ENCODE peak calls at places on chromosomes 4 and X, in four cellular contexts. One of them, this sample, is unnamed.

GRCh38 chr4:140252742-140253555 is 99.0 kb upstream of the MAML3 start:
- DNase-seq in mesendoderm: peak; percentile 95
- DNase-seq in H9: peak; percentile 81
- DNase-seq in H1: peak; percentile 87
- DNase-seq in this sample: peak; percentile 56

GRCh38 chr4:137711502-137711901 is 179.2 kb upstream of the PCDH18 start:
- DNase-seq in mesendoderm: no peak
- DNase-seq in H9: peak; percentile 36
- DNase-seq in H1: no peak
- DNase-seq in this sample: no peak

GRCh38 chrX:86604620-86605019 is 456.4 kb downstream of the DACH2 start:
- DNase-seq in mesendoderm: peak; percentile 2
- DNase-seq in H9: no peak
- DNase-seq in H1: no peak
- DNase-seq in this sample: peak; percentile 6

GRCh38 chrX:40895246-40895645 is 159.9 kb upstream of the MED14 start:
- DNase-seq in mesendoderm: no peak
- DNase-seq in H9: no peak
- DNase-seq in H1: no peak
- DNase-seq in this sample: no peak

GRCh38 chr4:22498866-22499265 is 17.0 kb downstream of the ADGRA3 start:
- DNase-seq in mesendoderm: peak; percentile 40
- DNase-seq in H9: no peak
- DNase-seq in H1: no peak
- DNase-seq in this sample: no peak

GRCh38 chrX:41397768-41398167 is 49.4 kb upstream of the NYX start:
- DNase-seq in mesendoderm: no peak
- DNase-seq in H9: no peak
- DNase-seq in H1: no peak
- DNase-seq in this sample: no peak

GRCh38 chrX:3549442-3549875 is 164.0 kb downstream of the PRKX start:
- DNase-seq in mesendoderm: no peak
- DNase-seq in H9: no peak
- DNase-seq in H1: no peak
- DNase-seq in this sample: peak; percentile 48

GRCh38 chr4:95045429-95045828 is 287.7 kb downstream of the BMPR1B start:
- DNase-seq in mesendoderm: no peak
- DNase-seq in H9: no peak
- DNase-seq in H1: no peak
- DNase-seq in this sample: no peak

GRCh38 chr4:184479516-184479950 is 5.2 kb upstream of the IRF2 start:
- DNase-seq in mesendoderm: no peak
- DNase-seq in H9: no peak
- DNase-seq in H1: no peak
- DNase-seq in this sample: no peak

GRCh38 chr4:180999217-180999616 is 1244.0 kb upstream of the TENM3 start:
- DNase-seq in mesendoderm: no peak
- DNase-seq in H9: no peak
- DNase-seq in H1: no peak
- DNase-seq in this sample: no peak

GRCh38 chr4:1850276-1850675 is 5.7 kb downstream of the LETM1 start:
- DNase-seq in mesendoderm: no peak
- DNase-seq in H9: no peak
- DNase-seq in H1: no peak
- DNase-seq in this sample: no peak

GRCh38 chr4:152161676-152162330 is 374.1 kb downstream of the FBXW7 start:
- DNase-seq in mesendoderm: no peak
- DNase-seq in H9: no peak
- DNase-seq in H1: no peak
- DNase-seq in this sample: no peak

GRCh38 chrX:16848541-16848940 is 21.6 kb downstream of the RBBP7 start:
- DNase-seq in mesendoderm: no peak
- DNase-seq in H9: no peak
- DNase-seq in H1: no peak
- DNase-seq in this sample: no peak

GRCh38 chr4:37728064-37728463 is 41.9 kb upstream of the RELL1 start:
- DNase-seq in mesendoderm: no peak
- DNase-seq in H9: no peak
- DNase-seq in H1: no peak
- DNase-seq in this sample: no peak

GRCh38 chrX:15849555-15849954 is 5.1 kb downstream of the AP1S2 start:
- DNase-seq in mesendoderm: peak; percentile 59
- DNase-seq in H9: no peak
- DNase-seq in H1: no peak
- DNase-seq in this sample: no peak

GRCh38 chr4:113979157-113979972 is at the start of gene ARSJ:
- DNase-seq in mesendoderm: peak; percentile 89
- DNase-seq in H9: peak; percentile 69
- DNase-seq in H1: peak; percentile 80
- DNase-seq in this sample: peak; percentile 88

GRCh38 chrX:71627588-71628404 is 9.5 kb upstream of the CXCR3 start:
- DNase-seq in mesendoderm: no peak
- DNase-seq in H9: no peak
- DNase-seq in H1: no peak
- DNase-seq in this sample: no peak

GRCh38 chrX:2908125-2908685 is 20.9 kb downstream of the ARSD start:
- DNase-seq in mesendoderm: no peak
- DNase-seq in H9: no peak
- DNase-seq in H1: no peak
- DNase-seq in this sample: no peak

GRCh38 chrX:53086464-53086863 is 4.3 kb downstream of the TSPYL2 start:
- DNase-seq in mesendoderm: no peak
- DNase-seq in H9: no peak
- DNase-seq in H1: no peak
- DNase-seq in this sample: no peak

GRCh38 chr4:29082684-29083083 is 1637.5 kb upstream of the PCDH7 start:
- DNase-seq in mesendoderm: no peak
- DNase-seq in H9: no peak
- DNase-seq in H1: no peak
- DNase-seq in this sample: no peak

GRCh38 chrX:96909291-96909690 is 25.6 kb downstream of the RPA4 start:
- DNase-seq in mesendoderm: peak; percentile 1
- DNase-seq in H9: no peak
- DNase-seq in H1: no peak
- DNase-seq in this sample: peak; percentile 58

GRCh38 chr4:8353912-8354453 is 84.4 kb downstream of the HTRA3 start:
- DNase-seq in mesendoderm: no peak
- DNase-seq in H9: no peak
- DNase-seq in H1: no peak
- DNase-seq in this sample: peak; percentile 78

GRCh38 chr4:174284181-174284886 is 623 bp downstream of the CEP44 start:
- DNase-seq in mesendoderm: peak; percentile 72
- DNase-seq in H9: no peak
- DNase-seq in H1: no peak
- DNase-seq in this sample: peak; percentile 71

GRCh38 chr4:154064244-154064643 is 275.4 kb upstream of the SFRP2 start:
- DNase-seq in mesendoderm: no peak
- DNase-seq in H9: peak; percentile 40
- DNase-seq in H1: peak; percentile 46
- DNase-seq in this sample: no peak

GRCh38 chrX:133544105-133544504 is 128.8 kb upstream of the GPC4 start:
- DNase-seq in mesendoderm: peak; percentile 93
- DNase-seq in H9: no peak
- DNase-seq in H1: no peak
- DNase-seq in this sample: peak; percentile 7

GRCh38 chr4:72909461-72909860 is 160.1 kb downstream of the COX18 start:
- DNase-seq in mesendoderm: peak; percentile 66
- DNase-seq in H9: peak; percentile 48
- DNase-seq in H1: peak; percentile 57
- DNase-seq in this sample: no peak

GRCh38 chr4:26812049-26812729 is 48.5 kb upstream of the STIM2 start:
- DNase-seq in mesendoderm: no peak
- DNase-seq in H9: no peak
- DNase-seq in H1: no peak
- DNase-seq in this sample: no peak

GRCh38 chrX:134669378-134670098 is 11.3 kb upstream of the PLAC1 start:
- DNase-seq in mesendoderm: peak; percentile 60
- DNase-seq in H9: no peak
- DNase-seq in H1: no peak
- DNase-seq in this sample: peak; percentile 93

GRCh38 chrX:153379971-153380581 is 21.1 kb downstream of the PNMA6E start:
- DNase-seq in mesendoderm: no peak
- DNase-seq in H9: no peak
- DNase-seq in H1: no peak
- DNase-seq in this sample: no peak

GRCh38 chr4:12729384-12729783 is 754.8 kb downstream of the RAB28 start:
- DNase-seq in mesendoderm: peak; percentile 33
- DNase-seq in H9: no peak
- DNase-seq in H1: no peak
- DNase-seq in this sample: peak; percentile 15

DNA sequence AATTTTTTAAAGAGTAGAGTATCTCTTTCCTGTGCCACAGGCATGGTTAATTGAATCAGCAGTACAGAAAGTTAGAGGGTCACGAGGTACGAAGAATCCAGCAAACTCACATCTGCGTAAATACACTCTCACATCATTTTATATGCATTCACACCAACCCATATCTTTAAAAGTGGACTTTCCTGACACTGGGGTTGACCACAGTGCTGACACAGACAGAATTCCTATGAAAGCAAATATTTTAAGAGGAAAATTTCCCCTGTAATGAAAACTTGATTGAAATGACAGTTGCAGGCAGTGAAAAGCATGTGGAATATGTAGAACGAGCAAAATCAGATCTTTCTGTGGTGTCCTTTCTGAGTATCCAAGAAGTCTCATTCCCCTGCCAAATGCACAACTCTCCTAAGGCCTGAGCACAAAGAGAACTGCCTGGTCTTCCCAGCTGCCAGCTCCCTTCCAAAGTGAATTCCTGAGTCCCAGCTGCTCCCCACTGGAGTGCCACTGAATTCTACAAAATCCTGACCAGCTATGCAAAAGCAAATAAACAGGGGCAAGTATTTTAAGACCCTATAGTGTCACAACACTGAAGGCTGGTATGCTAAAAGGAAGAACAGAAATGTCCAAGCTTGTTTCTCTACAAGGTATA is 50.5 kb upstream of the FAM9C start:
- DNase-seq in mesendoderm: no peak
- DNase-seq in H9: no peak
- DNase-seq in H1: no peak
- DNase-seq in this sample: peak; percentile 24
- H2BK120ac ChIP-seq in mesendoderm: no peak overlapping the region
- H2BK120ac ChIP-seq in H9: no peak overlapping the region
- H2BK120ac ChIP-seq in H1: no peak overlapping the region
- H2BK120ac ChIP-seq in this sample: peak overlapping the region; percentile 41

GRCh38 chr4:157443537-157443936 is 223.0 kb downstream of the GRIA2 start:
- DNase-seq in mesendoderm: no peak
- DNase-seq in H9: no peak
- DNase-seq in H1: no peak
- DNase-seq in this sample: no peak
- H3K18ac ChIP-seq in mesendoderm: no peak overlapping the region
- H3K18ac ChIP-seq in H9: no peak overlapping the region
- H3K18ac ChIP-seq in H1: no peak overlapping the region
- H3K18ac ChIP-seq in this sample: no peak overlapping the region

GRCh38 chrX:24025741-24026402 is 1.1 kb downstream of the KLHL15 start:
- DNase-seq in mesendoderm: peak; percentile 70
- DNase-seq in H9: peak; percentile 70
- DNase-seq in H1: peak; percentile 50
- DNase-seq in this sample: peak; percentile 81

GRCh38 chrX:24024819-24025740 is 1.9 kb downstream of the KLHL15 start:
- DNase-seq in mesendoderm: peak; percentile 88
- DNase-seq in H9: peak; percentile 87
- DNase-seq in H1: peak; percentile 70
- DNase-seq in this sample: peak; percentile 89

GRCh38 chrX:24026403-24026801 is 584 bp downstream of the KLHL15 start:
- DNase-seq in mesendoderm: peak; percentile 22
- DNase-seq in H9: no peak
- DNase-seq in H1: no peak
- DNase-seq in this sample: no peak

GRCh38 chrX:24027985-24028384 is 999 bp upstream of the KLHL15 start:
- DNase-seq in mesendoderm: peak; percentile 21
- DNase-seq in H9: peak; percentile 46
- DNase-seq in H1: no peak
- DNase-seq in this sample: no peak

DNA sequence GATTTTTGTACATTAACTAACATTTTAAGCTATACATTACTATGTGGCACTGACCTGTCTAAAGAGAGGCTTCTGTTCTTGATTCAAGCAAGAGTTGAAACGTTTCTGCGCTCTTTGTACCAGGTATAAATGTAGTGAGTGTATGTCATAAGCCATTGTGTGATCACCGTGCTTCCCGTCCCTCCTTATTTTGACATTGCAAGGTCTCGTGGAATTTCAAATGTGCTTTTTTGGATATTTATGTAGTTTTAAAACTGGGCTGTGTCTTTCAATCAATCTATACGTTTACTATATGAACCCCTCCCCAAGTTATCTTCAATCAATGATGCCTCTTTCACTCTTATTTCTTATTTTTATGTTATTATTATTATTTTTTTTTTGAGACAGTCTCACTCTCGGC is at the start of gene KLHL15:
- DNase-seq in mesendoderm: no peak
- DNase-seq in H9: no peak
- DNase-seq in H1: no peak
- DNase-seq in this sample: no peak
- H3K56ac ChIP-seq in mesendoderm: peak within 1 kb of the TSS; percentile 89
- H3K56ac ChIP-seq in H9: no peak within 1 kb of the TSS
- H3K56ac ChIP-seq in H1: no peak within 1 kb of the TSS
- H3K56ac ChIP-seq in this sample: peak within 1 kb of the TSS; percentile 64

GRCh38 chrX:1589356-1590130 is 1.9 kb upstream of the AKAP17A start:
- DNase-seq in mesendoderm: peak; percentile 22
- DNase-seq in H9: no peak
- DNase-seq in H1: peak; percentile 44
- DNase-seq in this sample: no peak
- H2BK120ac ChIP-seq in mesendoderm: no peak overlapping the region
- H2BK120ac ChIP-seq in H9: no peak overlapping the region
- H2BK120ac ChIP-seq in H1: no peak overlapping the region
- H2BK120ac ChIP-seq in this sample: no peak overlapping the region

GRCh38 chr4:9602389-9602914 is 158.2 kb downstream of the DEFB131A start:
- DNase-seq in mesendoderm: no peak
- DNase-seq in H9: no peak
- DNase-seq in H1: no peak
- DNase-seq in this sample: no peak
- H3K18ac ChIP-seq in mesendoderm: no peak overlapping the region
- H3K18ac ChIP-seq in H9: no peak overlapping the region
- H3K18ac ChIP-seq in H1: no peak overlapping the region
- H3K18ac ChIP-seq in this sample: no peak overlapping the region

GRCh38 chr4:25129926-25130325 is 30.3 kb downstream of the SEPSECS start:
- DNase-seq in mesendoderm: no peak
- DNase-seq in H9: no peak
- DNase-seq in H1: no peak
- DNase-seq in this sample: peak; percentile 2
- H3K56ac ChIP-seq in mesendoderm: no peak overlapping the region
- H3K56ac ChIP-seq in H9: no peak overlapping the region
- H3K56ac ChIP-seq in H1: no peak overlapping the region
- H3K56ac ChIP-seq in this sample: no peak overlapping the region